ENCODE peak calls at places on chromosomes 4 and X, in nine cellular contexts. V is CD8-positive, alpha-beta T cell; G is OCI-LY7; F is colonic mucosa; D is psoas muscle; H is A549; B is SK-N-SH; L is mesendoderm; S is left ventricle myocardium inferior. O is an unnamed sample.

GRCh38 chr4:163404570-163404969 is 60.9 kb downstream of the NPY5R start:
- DNase-seq in G (no peak), V (no peak), B (no peak), D (no peak), H (no peak), S (no peak), L (peak; percentile 6), F (no peak), O (no peak)

GRCh38 chrX:72123471-72124185 is 8.1 kb downstream of the RTL5 start:
- DNase-seq in H (no peak), L (peak; percentile 96), B (no peak), F (no peak), G (no peak), V (no peak), S (peak; percentile 44), D (peak; percentile 63), O (peak; percentile 28)

GRCh38 chrX:66110112-66110511 is 53.9 kb upstream of the HEPH start:
- DNase-seq in V (no peak), D (no peak), H (peak; percentile 9), B (peak; percentile 12), L (peak; percentile 21), S (no peak), G (peak; percentile 62), F (peak; percentile 28), O (no peak)

GRCh38 chrX:9241427-9241826 is 207.5 kb upstream of the FAM9B start:
- DNase-seq in B (no peak), G (no peak), F (no peak), L (peak; percentile 2), H (no peak), D (no peak), S (no peak), V (no peak), O (no peak)

GRCh38 chr4:162836773-162837172 is 329.9 kb downstream of the NAF1 start:
- DNase-seq in S (peak; percentile 14), G (no peak), D (no peak), H (no peak), V (no peak), L (no peak), B (no peak), F (no peak), O (no peak)

GRCh38 chrX:37078434-37078703 is 70.2 kb downstream of the FAM47C start:
- DNase-seq in V (no peak), B (no peak), F (no peak), D (no peak), G (no peak), H (no peak), S (no peak), L (no peak), O (no peak)

GRCh38 chrX:17005712-17006372 is 59.4 kb downstream of the REPS2 start:
- DNase-seq in L (no peak), B (no peak), D (no peak), H (no peak), F (no peak), S (no peak), V (no peak), G (no peak), O (no peak)

GRCh38 chr4:20084488-20084887 is 167.2 kb upstream of the SLIT2 start:
- DNase-seq in D (no peak), S (no peak), G (no peak), H (no peak), B (no peak), V (no peak), L (no peak), F (no peak), O (no peak)

GRCh38 chrX:2521092-2521926 is 20.5 kb upstream of the DHRSX start:
- DNase-seq in G (peak; percentile 93), L (peak; percentile 44), D (no peak), B (no peak), F (no peak), V (no peak), S (no peak), H (no peak), O (no peak)

GRCh38 chr4:85968945-85969830 is 390.7 kb downstream of the MAPK10 start:
- DNase-seq in F (no peak), D (no peak), G (peak; percentile 49), H (peak; percentile 35), B (peak; percentile 31), V (no peak), S (no peak), L (peak; percentile 52), O (no peak)

GRCh38 chrX:155071694-155072215 is 447 bp downstream of the BRCC3 start:
- DNase-seq in D (peak; percentile 57), S (no peak), V (no peak), B (no peak), F (peak; percentile 33), H (no peak), G (peak; percentile 31), L (peak; percentile 21), O (no peak)

GRCh38 chr4:26061248-26061986 is 147.4 kb downstream of the SMIM20 start:
- DNase-seq in S (no peak), L (peak; percentile 77), B (peak; percentile 55), F (no peak), V (no peak), D (no peak), H (peak; percentile 56), G (peak; percentile 53), O (no peak)

GRCh38 chrX:153603131-153603656 is 4.3 kb upstream of the CCNQ start:
- DNase-seq in G (no peak), L (no peak), S (no peak), H (no peak), F (no peak), D (no peak), V (no peak), B (no peak), O (no peak)

GRCh38 chr4:134201216-134202098 is at the start of gene PABPC4L:
- DNase-seq in S (peak; percentile 56), L (peak; percentile 90), V (no peak), F (peak; percentile 22), G (no peak), D (peak; percentile 54), B (no peak), H (peak; percentile 19), O (no peak)

GRCh38 chr4:56049428-56050212 is 100.9 kb downstream of the CEP135 start:
- DNase-seq in L (peak; percentile 86), G (peak; percentile 75), S (no peak), V (no peak), B (peak; percentile 69), F (peak; percentile 57), H (peak; percentile 17), D (no peak), O (no peak)

GRCh38 chr4:1632109-1633104 is 51.7 kb downstream of the FAM53A start:
- DNase-seq in G (no peak), L (no peak), D (no peak), B (no peak), H (no peak), S (no peak), F (no peak), V (no peak), O (no peak)

GRCh38 chrX:44245730-44246129 is 97.7 kb downstream of the EFHC2 start:
- DNase-seq in H (no peak), B (no peak), G (no peak), V (peak; percentile 7), D (no peak), F (no peak), L (no peak), S (no peak), O (no peak)

GRCh38 chr4:33060873-33061542 is 2340.8 kb downstream of the PCDH7 start:
- DNase-seq in D (peak; percentile 47), B (peak; percentile 2), G (peak; percentile 41), H (peak; percentile 58), F (peak; percentile 34), V (no peak), S (no peak), L (peak; percentile 82), O (no peak)

GRCh38 chr4:141177171-141177570 is 43.5 kb upstream of the ZNF330 start:
- DNase-seq in F (no peak), B (no peak), H (no peak), G (no peak), V (no peak), D (no peak), S (no peak), L (no peak), O (no peak)

GRCh38 chr4:168098257-168098717 is 6.0 kb downstream of the ANXA10 start:
- DNase-seq in S (no peak), D (no peak), B (no peak), F (no peak), L (no peak), H (peak; percentile 11), G (no peak), V (no peak), O (no peak)

GRCh38 chr4:66568001-66568400 is 897.7 kb upstream of the EPHA5 start:
- DNase-seq in V (no peak), L (no peak), B (no peak), H (no peak), D (no peak), F (no peak), S (no peak), G (no peak), O (no peak)
- H3K4me3 ChIP-seq in V (no peak overlapping the region), L (no peak overlapping the region), B (no peak overlapping the region), H (no peak overlapping the region), D (no peak overlapping the region), F (no peak overlapping the region), S (no peak overlapping the region), G (no peak overlapping the region), O (no peak overlapping the region)

DNA sequence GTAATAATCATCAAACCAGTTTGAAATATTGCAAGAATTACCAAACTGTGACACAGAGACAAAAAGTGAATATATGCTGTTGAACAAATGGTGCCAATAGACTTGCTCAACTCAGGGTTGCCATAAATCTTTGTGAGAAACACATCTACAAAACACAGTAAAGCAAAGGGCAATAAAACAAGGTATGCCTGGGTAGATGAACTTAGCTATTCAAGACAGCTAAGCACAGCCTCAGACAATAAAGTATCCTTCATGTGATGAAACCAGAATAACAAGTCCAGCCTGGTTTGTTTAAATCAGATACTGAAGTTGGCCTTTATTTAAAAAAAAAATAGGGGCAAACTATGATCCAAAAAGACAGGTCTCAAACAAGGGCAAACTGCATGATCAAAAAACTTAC is 19.2 kb downstream of the LAMTOR3 start:
- DNase-seq in V (no peak), G (no peak), B (no peak), L (no peak), H (no peak), F (no peak), D (no peak), S (no peak), O (no peak)
- H3K27ac ChIP-seq in V (no peak overlapping the region), G (no peak overlapping the region), B (no peak overlapping the region), L (no peak overlapping the region), H (no peak overlapping the region), F (no peak overlapping the region), D (no peak overlapping the region), S (no peak overlapping the region), O (no peak overlapping the region)

DNA sequence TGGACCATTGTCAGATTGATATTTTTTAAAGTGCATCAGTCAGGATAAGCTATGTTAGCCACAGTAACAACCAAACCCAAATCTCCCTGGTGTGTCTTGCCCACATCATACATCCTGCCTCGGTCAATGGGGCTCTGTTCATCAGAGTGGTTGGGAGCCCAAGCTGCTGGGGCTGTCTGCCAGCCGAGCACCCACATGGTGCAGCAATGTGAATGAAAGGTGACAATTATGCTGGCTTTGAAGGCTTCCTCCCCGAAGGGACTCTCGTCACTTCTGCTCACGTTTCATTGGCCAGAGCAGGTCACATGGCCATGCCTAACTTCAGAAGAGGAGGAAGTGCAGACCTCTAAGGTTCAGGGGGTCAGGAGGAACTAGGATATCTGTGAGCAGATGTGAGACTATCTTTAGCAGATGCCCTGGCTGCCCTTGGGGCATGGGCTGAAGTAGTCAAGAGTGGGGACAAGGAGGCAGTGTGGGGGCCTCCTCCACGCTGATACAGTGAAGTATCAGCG is 1.3 kb upstream of the JAKMIP1 start:
- DNase-seq in B (no peak), S (no peak), G (peak; percentile 75), L (peak; percentile 78), V (no peak), D (no peak), H (no peak), F (no peak), O (no peak)
- H3K4me3 ChIP-seq in B (no peak overlapping the region), S (no peak overlapping the region), G (peak overlapping the region; percentile 83), L (peak overlapping the region; percentile 68), V (no peak overlapping the region), D (no peak overlapping the region), H (no peak overlapping the region), F (no peak overlapping the region), O (no peak overlapping the region)

GRCh38 chrX:106286053-106286650 is 118.0 kb downstream of the PWWP3B start:
- DNase-seq in H (no peak), D (no peak), S (no peak), B (no peak), G (no peak), V (no peak), L (peak; percentile 24), F (no peak), O (no peak)
- H3K27ac ChIP-seq in H (no peak overlapping the region), D (no peak overlapping the region), S (no peak overlapping the region), B (no peak overlapping the region), G (no peak overlapping the region), V (no peak overlapping the region), L (no peak overlapping the region), F (no peak overlapping the region), O (no peak overlapping the region)